ENCODE peak calls at places on chromosomes 7 and 10, in seven cellular contexts. C, A, I, S, B, N and R are unnamed samples. For H3K4me1, the result is how much of the 10 kb centered on the place peaks cover.

GRCh38 chr10:120738658-120739057 is 112.5 kb upstream of the WDR11 start:
- DNase-seq in C (no peak), A (no peak), I (no peak), S (no peak), B (no peak), N (no peak), R (no peak)

GRCh38 chr7:77738382-77738781 is 42.1 kb downstream of the RSBN1L start:
- DNase-seq in C (no peak), A (no peak), I (no peak), S (no peak), B (no peak), N (no peak), R (no peak)

GRCh38 chr7:132251327-132251659 is 325.0 kb downstream of the PLXNA4 start:
- DNase-seq in C (peak), A (peak), I (peak), S (peak), B (no peak), N (peak), R (no peak)

GRCh38 chr10:102605712-102606111 is 38.6 kb upstream of the TRIM8 start:
- DNase-seq in C (peak), A (no peak), I (no peak), S (no peak), B (no peak), N (no peak), R (no peak)

GRCh38 chr10:35451103-35452016 is 115.1 kb downstream of the CCNY start:
- DNase-seq in C (no peak), A (peak), I (no peak), S (no peak), B (no peak), N (no peak), R (no peak)

GRCh38 chr7:74443591-74444365 is 9.9 kb upstream of the GTF2IRD1 start:
- DNase-seq in C (no peak), A (no peak), I (no peak), S (no peak), B (no peak), N (peak), R (no peak)

GRCh38 chr10:7611909-7612308 is 54.9 kb downstream of the ITIH5 start:
- DNase-seq in C (no peak), A (no peak), I (no peak), S (no peak), B (no peak), N (no peak), R (no peak)

GRCh38 chr10:96765406-96766240 is 45.3 kb upstream of the PIK3AP1 start:
- DNase-seq in C (peak), A (peak), I (peak), S (peak), B (peak), N (peak), R (peak)

GRCh38 chr10:964321-964987 is 23.8 kb upstream of the GTPBP4 start:
- DNase-seq in C (no peak), A (no peak), I (no peak), S (no peak), B (no peak), N (no peak), R (no peak)

GRCh38 chr7:8295638-8296361 is 33.8 kb upstream of the ICA1 start:
- DNase-seq in C (peak), A (no peak), I (peak), S (peak), B (peak), N (peak), R (peak)

GRCh38 chr10:7649673-7650330 is 17.0 kb downstream of the ITIH5 start:
- DNase-seq in C (no peak), A (no peak), I (no peak), S (no peak), B (no peak), N (no peak), R (no peak)

GRCh38 chr10:126012485-126012884 is 116.1 kb downstream of the FANK1 start:
- DNase-seq in C (no peak), A (no peak), I (no peak), S (no peak), B (no peak), N (no peak), R (no peak)

GRCh38 chr7:28483868-28484267 is 71.5 kb downstream of the CREB5 start:
- DNase-seq in C (no peak), A (no peak), I (no peak), S (no peak), B (no peak), N (no peak), R (no peak)

GRCh38 chr10:33150146-33150545 is 184.3 kb downstream of the NRP1 start:
- DNase-seq in C (no peak), A (no peak), I (no peak), S (no peak), B (no peak), N (no peak), R (no peak)

GRCh38 chr7:17516768-17517167 is 218.3 kb downstream of the AHR start:
- DNase-seq in C (no peak), A (no peak), I (no peak), S (no peak), B (no peak), N (no peak), R (no peak)

GRCh38 chr10:17348111-17349008 is 106.0 kb downstream of the ST8SIA6 start:
- DNase-seq in C (peak), A (peak), I (no peak), S (peak), B (no peak), N (peak), R (peak)

GRCh38 chr7:37706807-37707206 is 23.2 kb downstream of the GPR141 start:
- DNase-seq in C (no peak), A (no peak), I (no peak), S (no peak), B (no peak), N (no peak), R (no peak)

GRCh38 chr7:55018361-55019328 is at the start of gene EGFR:
- DNase-seq in C (peak), A (peak), I (peak), S (peak), B (no peak), N (peak), R (no peak)

GRCh38 chr7:26949319-26949718 is 84.9 kb upstream of the SKAP2 start:
- DNase-seq in C (no peak), A (no peak), I (no peak), S (no peak), B (no peak), N (no peak), R (no peak)

GRCh38 chr7:48428091-48428710 is 256.9 kb downstream of the ABCA13 start:
- DNase-seq in C (no peak), A (no peak), I (no peak), S (no peak), B (no peak), N (no peak), R (no peak)

GRCh38 chr7:45236666-45237065 is 79.1 kb downstream of the RAMP3 start:
- DNase-seq in C (no peak), A (no peak), I (no peak), S (no peak), B (no peak), N (no peak), R (no peak)

GRCh38 chr7:139242741-139243281 is 11.8 kb downstream of the UBN2 start:
- DNase-seq in C (peak), A (no peak), I (no peak), S (no peak), B (no peak), N (no peak), R (no peak)

GRCh38 chr10:131819241-131820072 is 81.4 kb upstream of the PPP2R2D start:
- DNase-seq in C (no peak), A (no peak), I (peak), S (no peak), B (no peak), N (no peak), R (no peak)

GRCh38 chr10:19209319-19209718 is 160.7 kb downstream of the MALRD1 start:
- DNase-seq in C (no peak), A (no peak), I (no peak), S (no peak), B (no peak), N (no peak), R (no peak)
- H3K4me1 ChIP-seq in C (under half), A (under half), I (under half), S (under half), B (under half), N (under half), R (under half)

DNA sequence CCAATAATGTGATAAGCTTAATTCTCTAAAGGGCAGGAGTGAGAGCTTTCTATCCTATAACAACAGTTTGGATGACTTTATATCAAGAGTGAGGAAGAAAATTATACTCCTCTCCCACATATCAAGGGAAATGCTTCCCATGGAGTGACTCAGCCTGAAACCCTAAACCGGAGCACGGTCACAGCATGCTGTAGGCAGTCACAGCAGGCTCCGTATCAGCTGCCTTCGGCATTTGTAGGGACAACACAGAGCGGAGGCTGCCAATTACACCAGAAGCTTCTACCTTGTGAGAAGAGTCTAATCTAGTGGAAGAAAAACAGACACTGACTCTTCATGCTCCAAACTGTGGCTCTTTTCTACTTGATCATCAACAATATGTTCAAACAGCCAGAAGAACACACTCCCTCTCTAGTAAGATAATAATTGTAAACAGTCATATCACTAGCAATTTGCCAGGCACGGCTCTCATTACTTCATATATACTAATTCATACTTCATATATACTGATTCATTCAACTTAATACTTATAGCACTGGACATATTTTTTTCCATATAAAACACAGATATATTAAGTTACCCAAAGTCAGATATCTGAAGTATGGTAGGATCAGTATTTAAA is 65.9 kb downstream of the DGKB start:
- DNase-seq in C (peak), A (peak), I (peak), S (peak), B (no peak), N (peak), R (no peak)
- H3K4me1 ChIP-seq in C (under half), A (under half), I (under half), S (under half), B (under half), N (under half), R (under half)

DNA sequence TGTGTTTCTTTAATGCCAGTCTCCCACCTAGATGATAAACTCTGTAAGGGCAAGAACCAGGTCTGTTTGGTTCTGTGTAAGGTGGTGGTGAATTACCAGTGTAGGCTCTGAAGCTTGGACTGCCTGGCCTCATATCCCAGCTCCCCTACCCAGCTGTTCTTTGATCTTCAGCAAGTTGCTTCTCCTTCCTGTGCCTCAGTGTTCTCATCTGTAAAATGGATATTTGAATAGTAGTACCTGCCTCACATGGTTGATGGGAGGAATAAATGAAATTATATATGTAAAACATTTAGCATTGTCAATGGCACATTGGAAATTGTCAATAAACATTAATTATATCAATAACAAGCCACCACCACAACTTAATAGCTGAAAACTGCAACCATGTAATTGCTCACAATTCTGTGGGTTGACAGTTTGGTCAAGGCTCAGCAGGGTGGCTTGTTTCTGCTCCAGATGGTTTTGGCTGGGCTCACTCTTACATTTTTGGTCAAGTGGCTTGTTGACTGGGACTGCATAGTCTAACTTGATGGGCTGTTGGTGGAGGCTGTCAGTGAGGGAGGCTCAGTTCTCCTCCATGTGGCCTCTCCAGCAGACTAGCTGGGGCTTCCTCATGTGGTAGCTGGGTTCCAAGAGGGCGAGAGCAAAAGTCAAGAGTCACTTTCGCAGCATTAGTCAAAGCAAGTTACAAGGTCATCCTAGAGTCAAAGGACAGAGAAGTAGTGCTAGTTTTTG is 84.5 kb upstream of the DUSP5 start:
- DNase-seq in C (no peak), A (no peak), I (no peak), S (no peak), B (no peak), N (no peak), R (no peak)
- H3K4me1 ChIP-seq in C (under half), A (under half), I (under half), S (under half), B (under half), N (under half), R (under half)

GRCh38 chr10:110625951-110626855 is 17.9 kb upstream of the RBM20 start:
- DNase-seq in C (no peak), A (no peak), I (no peak), S (no peak), B (no peak), N (no peak), R (no peak)
- H3K4me1 ChIP-seq in C (under half), A (under half), I (under half), S (under half), B (under half), N (under half), R (under half)

DNA sequence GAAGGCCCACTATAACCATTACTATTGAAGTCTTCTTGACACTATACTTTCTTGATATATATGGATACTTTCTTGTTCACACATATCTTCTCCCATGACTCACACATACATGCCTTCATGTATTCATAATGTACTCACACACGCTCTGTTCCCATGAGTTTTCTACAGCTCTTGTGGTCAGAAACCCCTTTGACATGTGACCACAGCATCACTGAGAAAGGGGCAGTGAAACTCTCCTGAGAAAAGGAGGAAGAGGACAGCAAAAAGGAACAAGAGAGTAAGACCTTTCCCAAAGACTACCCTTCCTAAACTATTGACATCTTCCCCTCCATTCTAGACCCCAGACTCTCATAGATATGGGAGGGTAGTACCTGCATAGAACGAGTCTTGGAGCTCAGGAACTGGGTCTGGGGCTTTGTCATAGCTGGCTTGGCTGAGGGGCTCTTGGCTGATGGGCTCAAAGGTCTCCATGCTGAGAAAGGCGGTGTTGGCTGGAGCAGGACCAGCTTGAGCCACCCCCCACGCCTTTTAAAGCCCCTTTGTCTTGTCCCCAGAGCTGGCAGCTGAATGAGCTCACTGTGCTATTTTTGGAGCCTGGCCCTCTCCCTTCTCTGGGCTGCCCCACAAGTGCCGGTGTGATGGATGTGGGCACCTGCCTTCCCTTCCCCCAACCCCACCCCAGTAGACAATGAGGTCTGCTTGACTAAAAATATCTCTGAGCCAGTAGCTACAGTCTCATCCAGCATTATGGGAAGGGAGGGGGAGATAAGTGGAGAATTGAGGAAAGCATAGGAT is 5.1 kb downstream of the SYNPO2L start:
- DNase-seq in C (no peak), A (peak), I (no peak), S (no peak), B (no peak), N (no peak), R (no peak)
- H3K4me1 ChIP-seq in C (under half), A (half or more), I (under half), S (under half), B (under half), N (under half), R (under half)

GRCh38 chr10:22322663-22323160 is 1.8 kb downstream of the BMI1 start:
- DNase-seq in C (no peak), A (no peak), I (no peak), S (no peak), B (no peak), N (no peak), R (no peak)

GRCh38 chr10:22319559-22320558 is 1.0 kb upstream of the BMI1 start:
- DNase-seq in C (no peak), A (no peak), I (no peak), S (no peak), B (no peak), N (peak), R (no peak)

GRCh38 chr10:22320591-22321155 is at the start of gene BMI1:
- DNase-seq in C (peak), A (peak), I (peak), S (peak), B (peak), N (peak), R (peak)

GRCh38 chr10:22321831-22322662 is 1.1 kb downstream of the BMI1 start:
- DNase-seq in C (peak), A (no peak), I (peak), S (peak), B (no peak), N (peak), R (peak)

GRCh38 chr10:22321156-22321711 is 335 bp downstream of the BMI1 start:
- DNase-seq in C (peak), A (peak), I (peak), S (peak), B (no peak), N (peak), R (peak)
- H3K4me1 ChIP-seq in C (under half), A (half or more), I (under half), S (half or more), B (half or more), N (under half), R (half or more)

DNA sequence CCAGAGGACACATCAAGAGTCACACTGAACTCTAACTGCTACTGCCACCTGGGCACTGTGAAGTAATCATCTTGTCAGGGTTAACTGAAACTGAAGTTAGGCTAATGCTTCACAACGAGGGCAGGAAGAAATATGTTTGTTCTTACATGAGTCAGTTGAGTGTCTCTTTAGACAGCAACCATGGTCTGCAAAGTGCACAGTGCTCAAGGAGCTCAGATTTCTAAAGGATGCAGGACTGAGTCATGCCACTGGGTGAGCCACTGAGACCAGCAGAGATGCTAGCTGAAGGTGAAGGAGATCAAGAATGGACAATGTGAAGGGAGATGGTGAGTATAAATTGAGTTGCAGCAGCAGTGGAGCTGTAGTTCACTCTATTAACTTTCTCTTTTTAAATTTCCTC is 76.0 kb upstream of the CTTNBP2 start:
- DNase-seq in C (peak), A (no peak), I (no peak), S (no peak), B (no peak), N (no peak), R (no peak)
- H3K4me1 ChIP-seq in C (under half), A (under half), I (under half), S (under half), B (under half), N (under half), R (under half)